ENCODE peak calls at places on chromosomes 1 and 21, in nine cellular contexts. I, E, J, L, H, C, T, S and Y are unnamed samples.

GRCh38 chr1:101474039-101474665 is 237.3 kb downstream of the S1PR1 start:
- DNase-seq in L (no peak), I (peak), J (no peak), S (peak), T (peak), E (no peak), C (no peak), H (peak), Y (peak)

GRCh38 chr1:62178372-62178771 is 16.3 kb upstream of the L1TD1 start:
- DNase-seq in H (no peak), S (no peak), E (no peak), L (no peak), J (no peak), C (no peak), T (no peak), I (no peak), Y (no peak)

GRCh38 chr1:204194080-204194479 is 2.2 kb downstream of the KISS1 start:
- DNase-seq in J (no peak), L (no peak), H (no peak), S (no peak), T (peak), E (no peak), C (no peak), I (peak), Y (no peak)

GRCh38 chr1:110495926-110496600 is 22.9 kb downstream of the KCNA10 start:
- DNase-seq in T (peak), E (peak), J (peak), L (peak), S (peak), H (peak), C (peak), I (peak), Y (peak)

GRCh38 chr1:215932558-215932957 is 365.5 kb downstream of the KCTD3 start:
- DNase-seq in S (no peak), C (peak), I (no peak), J (no peak), E (no peak), T (no peak), H (no peak), L (no peak), Y (no peak)

GRCh38 chr1:154420961-154421924 is 16.1 kb downstream of the IL6R start:
- DNase-seq in E (no peak), J (no peak), S (no peak), C (no peak), L (no peak), T (no peak), I (no peak), H (no peak), Y (no peak)

GRCh38 chr1:176479920-176480319 is 16.9 kb downstream of the PAPPA2 start:
- DNase-seq in H (no peak), T (no peak), J (no peak), I (no peak), E (no peak), L (no peak), C (no peak), S (no peak), Y (no peak)

GRCh38 chr1:9313576-9313975 is 20.9 kb downstream of the SPSB1 start:
- DNase-seq in J (no peak), C (no peak), E (no peak), T (no peak), H (no peak), I (no peak), L (no peak), S (no peak), Y (no peak)

GRCh38 chr1:2045468-2046224 is 4.6 kb upstream of the PRKCZ start:
- DNase-seq in I (no peak), S (peak), C (no peak), J (no peak), H (no peak), T (no peak), L (no peak), E (no peak), Y (no peak)

GRCh38 chr1:36248250-36248894 is 24.1 kb downstream of the THRAP3 start:
- DNase-seq in H (no peak), J (no peak), E (peak), I (peak), S (peak), L (no peak), C (peak), T (peak), Y (no peak)

GRCh38 chr21:34221331-34222030 is 142.3 kb upstream of the KCNE2 start:
- DNase-seq in L (no peak), S (no peak), C (no peak), E (no peak), J (no peak), T (peak), I (no peak), H (no peak), Y (no peak)

GRCh38 chr1:29136463-29136915 is 12.8 kb upstream of the TMEM200B start:
- DNase-seq in H (no peak), L (no peak), S (peak), I (peak), J (no peak), T (peak), E (peak), C (no peak), Y (no peak)

GRCh38 chr1:63960326-63960725 is 186.5 kb downstream of the ROR1 start:
- DNase-seq in I (no peak), J (no peak), C (no peak), E (no peak), T (no peak), H (no peak), L (no peak), S (no peak), Y (no peak)

GRCh38 chr1:192115000-192115399 is 43.3 kb upstream of the RGS18 start:
- DNase-seq in T (no peak), E (no peak), I (no peak), H (no peak), J (no peak), S (no peak), C (no peak), L (no peak), Y (no peak)

GRCh38 chr1:62601412-62601971 is 4.2 kb downstream of the ANGPTL3 start:
- DNase-seq in I (peak), E (no peak), C (no peak), S (no peak), J (no peak), L (no peak), T (no peak), H (no peak), Y (no peak)

GRCh38 chr21:14545906-14546480 is at the start of gene SAMSN1:
- DNase-seq in J (peak), S (peak), C (no peak), L (peak), H (no peak), I (no peak), E (no peak), T (no peak), Y (no peak)

GRCh38 chr1:154557939-154558609 is 388 bp downstream of the UBE2Q1 start:
- DNase-seq in L (peak), S (peak), T (peak), C (no peak), I (peak), J (peak), H (no peak), E (peak), Y (no peak)